ENCODE peak calls at places on chromosomes 5 and 9, in five cellular contexts. K, S, G, Z and N are unnamed samples.

GRCh38 chr5:177455661-177456590 is 9.3 kb downstream of the PRR7 start:
- DNase-seq in S (no peak), K (peak), Z (peak), G (peak), N (no peak)

GRCh38 chr9:83362341-83362995 is 175.7 kb downstream of the FRMD3 start:
- DNase-seq in S (no peak), K (no peak), Z (no peak), G (no peak), N (no peak)

GRCh38 chr5:139459451-139459934 is 3.0 kb downstream of the ECSCR start:
- DNase-seq in Z (no peak), S (no peak), G (peak), K (no peak), N (no peak)

GRCh38 chr9:120402741-120403542 is 177.0 kb downstream of the CDK5RAP2 start:
- DNase-seq in S (peak), Z (peak), G (no peak), K (no peak), N (peak)

GRCh38 chr9:7165350-7165937 is 407.7 kb downstream of the KDM4C start:
- DNase-seq in S (no peak), G (no peak), K (no peak), Z (no peak), N (no peak)

GRCh38 chr9:121784706-121785426 is 133.4 kb downstream of the DAB2IP start:
- DNase-seq in G (no peak), S (no peak), Z (no peak), K (no peak), N (no peak)

GRCh38 chr5:133327946-133328401 is 276.2 kb downstream of the HSPA4 start:
- DNase-seq in Z (no peak), G (no peak), K (no peak), S (no peak), N (no peak)

GRCh38 chr9:69905291-69905690 is 84.7 kb downstream of the CFAP95 start:
- DNase-seq in S (no peak), K (no peak), G (no peak), Z (no peak), N (no peak)

GRCh38 chr5:72295539-72295938 is 24.5 kb downstream of the MRPS27 start:
- DNase-seq in S (no peak), G (no peak), K (no peak), Z (no peak), N (no peak)

GRCh38 chr9:71876829-71877228 is 34.2 kb downstream of the ABHD17B start:
- DNase-seq in Z (no peak), G (no peak), S (no peak), K (no peak), N (no peak)

GRCh38 chr9:7185612-7186011 is 427.8 kb downstream of the KDM4C start:
- DNase-seq in Z (peak), S (peak), K (no peak), G (no peak), N (peak)

GRCh38 chr5:133735346-133735745 is 123.0 kb upstream of the FSTL4 start:
- DNase-seq in K (no peak), S (no peak), Z (no peak), G (no peak), N (no peak)

GRCh38 chr9:110452227-110452801 is 114.7 kb upstream of the TXNDC8 start:
- DNase-seq in Z (no peak), S (no peak), G (no peak), K (peak), N (no peak)

GRCh38 chr5:96384353-96384752 is 48.7 kb downstream of the PCSK1 start:
- DNase-seq in K (no peak), S (peak), G (no peak), Z (peak), N (peak)

GRCh38 chr9:129750010-129750409 is 2.8 kb downstream of the PTGES start:
- DNase-seq in K (no peak), S (no peak), Z (no peak), G (no peak), N (no peak)

GRCh38 chr5:14568333-14568732 is 13.3 kb upstream of the OTULINL start:
- DNase-seq in S (no peak), G (no peak), K (no peak), Z (no peak), N (no peak)

GRCh38 chr5:159385994-159386711 is 55.9 kb upstream of the IL12B start:
- DNase-seq in G (no peak), S (no peak), K (no peak), Z (no peak), N (no peak)

GRCh38 chr9:137218754-137219271 is 3.2 kb downstream of the RNF208 start:
- DNase-seq in S (no peak), Z (no peak), G (no peak), K (peak), N (no peak)

GRCh38 chr5:82984786-82985762 is 92.1 kb downstream of the TMEM167A start:
- DNase-seq in S (no peak), Z (no peak), K (peak), G (no peak), N (no peak)

GRCh38 chr5:13624283-13625074 is 320.0 kb downstream of the DNAH5 start:
- DNase-seq in S (no peak), K (no peak), G (no peak), Z (no peak), N (no peak)

GRCh38 chr9:94984891-94985476 is 258.5 kb downstream of the AOPEP start:
- DNase-seq in G (no peak), Z (no peak), K (no peak), S (no peak), N (no peak)

GRCh38 chr5:58410441-58410840 is 49.4 kb downstream of the PLK2 start:
- DNase-seq in K (no peak), G (no peak), Z (no peak), S (peak), N (peak)

GRCh38 chr5:78930742-78931141 is 54.4 kb downstream of the ARSB start:
- DNase-seq in Z (no peak), S (no peak), K (peak), G (no peak), N (no peak)

GRCh38 chr9:127711226-127711701 is 4.2 kb downstream of the PTRH1 start:
- DNase-seq in S (no peak), Z (no peak), G (no peak), K (no peak), N (no peak)

GRCh38 chr9:122265265-122265900 is 701 bp downstream of the MRRF start:
- DNase-seq in K (no peak), S (peak), Z (peak), G (no peak), N (no peak)

GRCh38 chr9:130305381-130305780 is 39.8 kb downstream of the HMCN2 start:
- DNase-seq in K (no peak), Z (no peak), S (no peak), G (no peak), N (no peak)

GRCh38 chr9:36839131-36839885 is 194.8 kb downstream of the PAX5 start:
- DNase-seq in G (no peak), S (no peak), Z (no peak), K (no peak), N (no peak)

GRCh38 chr9:36436909-36437308 is 36.8 kb upstream of the RNF38 start:
- DNase-seq in K (peak), G (no peak), Z (no peak), S (no peak), N (no peak)

GRCh38 chr5:77308154-77308960 is 97.9 kb downstream of the PDE8B start:
- DNase-seq in G (no peak), Z (no peak), S (no peak), K (no peak), N (no peak)

GRCh38 chr9:128454991-128455390 is 815 bp upstream of the ODF2 start:
- DNase-seq in G (no peak), S (no peak), K (no peak), Z (no peak), N (no peak)

GRCh38 chr5:125412561-125413535 is 666.4 kb upstream of the ZNF608 start:
- DNase-seq in Z (no peak), K (peak), S (no peak), G (no peak), N (peak)

GRCh38 chr9:79015951-79016350 is 555.8 kb upstream of the TLE4 start:
- DNase-seq in Z (no peak), S (no peak), G (no peak), K (no peak), N (no peak)